ENCODE peak calls at places on chromosomes 16 and 17, in four cellular contexts. M is H9, D is IMR-90, S is H1. V is an unnamed sample.

GRCh38 chr17:64354396-64354795 is 36.3 kb downstream of the PECAM1 start:
- DNase-seq in M (no peak), S (no peak), D (no peak), V (no peak)

GRCh38 chr17:75591722-75592302 is 4.2 kb downstream of the MYO15B start:
- DNase-seq in D (no peak), S (no peak), M (peak), V (no peak)

GRCh38 chr16:6274366-6274765 is 1058.3 kb upstream of the RBFOX1 start:
- DNase-seq in D (no peak), M (no peak), S (no peak), V (no peak)

GRCh38 chr16:84807776-84808175 is 12.0 kb upstream of the CRISPLD2 start:
- DNase-seq in M (no peak), D (no peak), S (no peak), V (no peak)

GRCh38 chr17:64066709-64067108 is 46.3 kb upstream of the ICAM2 start:
- DNase-seq in M (no peak), S (no peak), D (no peak), V (no peak)

GRCh38 chr16:51527349-51527748 is 376.3 kb upstream of the SALL1 start:
- DNase-seq in M (no peak), S (no peak), D (no peak), V (no peak)

GRCh38 chr16:89407282-89407924 is 83.0 kb downstream of the ANKRD11 start:
- DNase-seq in M (no peak), D (no peak), S (no peak), V (peak)

GRCh38 chr17:74437702-74438101 is 5.8 kb downstream of the GPRC5C start:
- DNase-seq in D (no peak), M (no peak), S (no peak), V (peak)

GRCh38 chr16:4415538-4416199 is 727 bp downstream of the CORO7 start:
- DNase-seq in S (peak), D (no peak), M (peak), V (peak)

GRCh38 chr16:2090819-2091721 is 43.3 kb downstream of the TSC2 start:
- DNase-seq in M (peak), S (peak), D (no peak), V (peak)

GRCh38 chr17:77142689-77143088 is 1.9 kb downstream of the SEC14L1 start:
- DNase-seq in D (no peak), S (no peak), M (no peak), V (no peak)

GRCh38 chr17:9218911-9219310 is 197.6 kb downstream of the NTN1 start:
- DNase-seq in S (no peak), D (no peak), M (no peak), V (no peak)

GRCh38 chr16:85231959-85232358 is 119.7 kb upstream of the CIBAR2 start:
- DNase-seq in S (no peak), D (no peak), M (no peak), V (no peak)

GRCh38 chr17:55451203-55451641 is 29.6 kb upstream of the MMD start:
- DNase-seq in D (peak), M (no peak), S (no peak), V (peak)

GRCh38 chr16:23701045-23701444 is 12.0 kb downstream of the ERN2 start:
- DNase-seq in M (no peak), D (no peak), S (no peak), V (no peak)

GRCh38 chr17:31548709-31549108 is 157.2 kb downstream of the RAB11FIP4 start:
- DNase-seq in D (no peak), S (no peak), M (no peak), V (no peak)

GRCh38 chr16:64428463-64428862 is 693.4 kb downstream of the CDH11 start:
- DNase-seq in S (no peak), M (no peak), D (peak), V (no peak)

GRCh38 chr17:82338858-82339633 is 5.5 kb upstream of the SECTM1 start:
- DNase-seq in M (no peak), D (peak), S (no peak), V (peak)

GRCh38 chr17:20171741-20172377 is 162.7 kb downstream of the SPECC1 start:
- DNase-seq in M (no peak), S (no peak), D (peak), V (peak)

GRCh38 chr16:19294156-19294649 is 8.7 kb downstream of the CLEC19A start:
- DNase-seq in M (no peak), D (no peak), S (no peak), V (no peak)

GRCh38 chr17:7026471-7027115 is 3.7 kb downstream of the BCL6B start:
- DNase-seq in D (no peak), M (peak), S (no peak), V (no peak)

GRCh38 chr17:27070836-27071235 is 223.1 kb upstream of the WSB1 start:
- DNase-seq in S (no peak), D (no peak), M (no peak), V (no peak)

GRCh38 chr16:1475552-1476114 is 805 bp upstream of the CLCN7 start:
- DNase-seq in M (no peak), S (no peak), D (no peak), V (no peak)

DNA sequence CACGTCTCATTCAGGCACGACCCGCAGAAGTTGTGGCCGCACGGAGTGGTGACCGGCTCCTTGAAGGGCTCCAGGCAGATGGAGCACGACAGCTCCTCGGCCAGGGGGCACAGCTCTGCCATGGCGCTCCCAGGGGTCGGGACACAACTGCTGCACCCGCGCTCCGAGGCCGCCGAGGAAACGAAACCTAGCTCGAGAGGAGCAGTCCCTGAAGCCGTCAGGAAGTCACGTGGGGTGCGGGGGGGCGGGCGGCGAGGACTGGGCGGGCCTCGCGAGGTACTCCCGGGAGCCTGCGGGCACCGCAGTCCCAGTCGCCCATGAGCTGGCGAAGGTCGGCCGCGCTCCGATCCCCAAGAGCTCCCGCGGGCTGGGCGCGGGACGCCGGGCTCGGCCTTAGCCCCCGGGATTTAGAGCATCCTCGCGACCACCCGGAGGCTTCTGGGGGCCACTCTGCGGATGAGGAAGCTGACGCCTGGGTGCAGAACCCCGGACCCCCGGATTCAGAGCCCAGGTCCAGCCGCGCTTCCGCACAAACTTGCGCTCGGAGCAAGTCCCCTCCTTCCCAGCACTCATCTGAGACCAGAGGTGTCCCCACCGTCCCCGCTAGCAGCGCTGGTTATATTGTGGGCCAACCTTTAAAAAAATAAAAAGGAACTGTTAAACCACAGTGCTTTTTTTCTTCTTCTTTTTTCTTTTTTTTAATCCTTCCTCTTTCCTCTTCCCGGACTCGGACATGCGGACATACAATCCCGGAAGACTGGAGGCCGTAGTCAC is at the start of gene TRIM25:
- DNase-seq in M (peak), S (peak), D (peak), V (peak)
- H2BK120ac ChIP-seq in M (no peak), S (peak), D (peak), V (no peak)

DNA sequence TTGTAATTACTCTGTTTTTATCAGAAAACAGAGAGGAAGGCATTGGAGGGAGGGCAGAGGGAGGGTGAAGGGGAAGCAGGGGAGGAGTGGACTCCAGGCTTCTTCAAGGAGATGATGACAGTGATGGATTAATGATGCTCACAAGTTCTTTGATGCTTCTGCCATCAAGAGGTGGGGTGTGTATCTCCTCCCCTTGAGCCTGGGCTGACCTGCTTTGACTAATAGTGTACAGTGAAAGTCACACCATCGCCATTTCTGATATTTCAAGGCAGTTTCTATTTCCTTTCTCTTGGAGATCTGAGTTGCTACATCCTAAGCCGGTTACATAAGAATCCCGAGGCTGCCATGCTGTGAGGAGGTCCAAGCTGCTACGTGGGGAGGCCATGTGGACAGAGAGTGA is 312.5 kb downstream of the MAF start:
- DNase-seq in D (no peak), M (no peak), S (no peak), V (no peak)
- H4K5ac ChIP-seq in D (no peak), M (no peak), S (no peak), V (no peak)

DNA sequence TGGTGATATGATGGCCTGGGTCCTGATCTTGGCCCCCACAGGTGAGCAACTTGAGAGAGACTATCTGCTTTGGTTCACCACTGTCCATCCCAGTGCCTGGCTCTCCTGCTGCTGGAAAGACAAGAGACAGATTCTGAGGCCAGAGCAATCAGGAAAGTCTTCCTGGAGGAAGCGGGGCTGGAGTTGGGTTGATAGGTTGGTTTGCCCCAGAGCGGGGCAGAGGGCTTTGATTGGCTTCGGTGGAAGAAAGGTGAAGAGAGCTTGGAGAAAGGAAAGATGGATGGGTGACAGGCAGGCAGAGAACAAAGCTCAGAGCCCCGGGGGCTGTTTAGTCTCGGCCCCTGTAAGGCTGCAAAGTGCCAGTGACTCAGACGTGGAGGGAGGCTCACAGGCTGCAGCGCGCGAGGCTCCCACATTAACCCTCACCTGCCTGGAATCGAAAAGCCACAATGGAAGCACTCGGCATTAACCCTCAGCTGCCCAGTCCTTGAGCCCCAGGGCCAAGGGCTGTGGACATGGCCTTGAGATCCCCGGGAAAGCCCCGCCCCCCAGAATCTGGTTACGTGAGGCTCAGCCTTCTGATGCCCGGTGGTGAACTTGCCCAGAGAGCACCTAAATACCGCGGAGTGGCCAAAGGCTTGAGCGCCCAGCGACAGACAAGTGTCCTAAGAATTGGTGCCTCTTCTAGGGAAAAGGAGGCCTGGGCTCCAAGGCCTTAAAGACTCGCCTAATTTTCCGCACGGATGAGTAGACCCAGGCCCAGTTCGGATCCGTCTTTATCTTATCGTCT is 988 bp upstream of the CPNE2 start:
- DNase-seq in S (peak), M (peak), D (peak), V (peak)
- H2BK120ac ChIP-seq in S (no peak), M (no peak), D (no peak), V (no peak)

DNA sequence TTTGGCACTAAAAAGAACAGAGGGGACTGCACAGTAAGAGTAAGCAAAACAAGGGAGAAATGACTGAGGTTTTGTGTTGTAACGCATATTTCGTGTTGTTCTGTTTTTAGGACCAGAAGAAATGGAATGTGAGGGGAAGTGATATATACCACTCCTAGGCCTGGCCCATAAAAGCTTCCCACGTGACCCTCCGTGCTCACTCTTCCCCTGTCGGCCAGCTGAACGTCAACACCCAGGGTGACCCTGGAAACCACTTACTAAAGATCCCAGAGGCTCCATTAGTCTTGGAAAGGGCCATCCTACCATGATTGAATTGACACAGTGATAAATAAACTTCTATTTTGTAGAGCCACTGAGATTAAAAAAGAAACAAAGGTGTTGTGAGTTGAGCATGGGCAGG is 79.8 kb downstream of the HELZ start:
- DNase-seq in S (no peak), M (no peak), D (no peak), V (no peak)
- H4K5ac ChIP-seq in S (no peak), M (no peak), D (no peak), V (no peak)

GRCh38 chr17:45788057-45788456 is 3.9 kb downstream of the CRHR1 start:
- DNase-seq in D (no peak), M (no peak), S (no peak), V (no peak)

GRCh38 chr17:45786349-45786748 is 2.2 kb downstream of the CRHR1 start:
- DNase-seq in S (no peak), M (no peak), D (no peak), V (no peak)

GRCh38 chr17:45787044-45787443 is 2.9 kb downstream of the CRHR1 start:
- DNase-seq in D (no peak), S (no peak), M (no peak), V (no peak)

GRCh38 chr17:45785373-45786193 is 1.5 kb downstream of the CRHR1 start:
- DNase-seq in D (no peak), S (no peak), M (peak), V (peak)

GRCh38 chr17:45787656-45788055 is 3.5 kb downstream of the CRHR1 start:
- DNase-seq in S (no peak), M (no peak), D (no peak), V (no peak)
- H2BK120ac ChIP-seq in S (no peak), M (no peak), D (no peak), V (no peak)

DNA sequence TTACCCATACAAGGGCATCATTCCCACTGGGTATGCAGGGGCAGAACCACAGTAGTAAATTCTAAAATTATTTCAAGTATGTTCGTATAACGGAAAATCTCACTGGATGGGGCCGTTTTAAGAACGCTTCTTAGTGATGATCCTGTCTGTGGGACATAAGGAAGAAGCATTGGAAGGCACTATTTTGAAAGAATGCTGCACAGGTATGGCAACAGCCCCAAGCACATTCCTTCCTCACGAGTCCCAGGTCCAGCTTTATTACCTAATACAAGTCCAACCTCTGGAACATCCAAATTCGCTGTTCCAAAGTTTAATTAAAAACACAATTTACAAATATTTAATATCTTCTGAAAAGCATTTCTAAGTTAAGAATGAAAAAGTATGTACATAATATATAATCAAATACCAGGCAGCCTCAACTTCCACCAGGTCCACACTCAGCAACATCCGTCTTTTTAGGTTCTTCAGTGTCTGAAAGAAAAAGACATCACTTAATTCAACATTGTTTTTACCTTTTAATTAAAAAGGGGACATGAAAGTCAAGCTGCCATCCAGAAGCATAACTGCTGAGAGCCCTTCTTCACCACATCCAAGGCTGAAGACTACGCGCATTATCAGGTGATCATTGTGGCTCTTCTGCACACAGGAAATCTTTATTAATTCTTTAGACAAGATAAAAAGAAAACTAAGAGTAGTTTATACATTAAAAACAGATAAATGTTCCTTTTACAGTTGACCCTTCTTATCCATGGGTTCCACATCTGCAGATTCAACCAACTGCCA is 49.8 kb downstream of the BRD7 start:
- DNase-seq in D (no peak), M (no peak), S (no peak), V (peak)
- H4K5ac ChIP-seq in D (no peak), M (no peak), S (no peak), V (no peak)

V was measured in mesendoderm.